ENCODE peak calls at places on chromosome 6, in six cellular contexts. Q is mesenchymal stem cell, F is neuronal stem cell, H is H1, A is mesendoderm, D is IMR-90. O is an unnamed sample.

GRCh38 chr6:112049051-112049799 is 4.7 kb upstream of the CCN6 start:
- DNase-seq in F (no peak), Q (no peak), D (peak), H (no peak), A (no peak), O (no peak)

GRCh38 chr6:167733740-167734661 is 92.7 kb upstream of the AFDN start:
- DNase-seq in D (no peak), F (no peak), H (no peak), Q (peak), A (no peak), O (no peak)

GRCh38 chr6:13014551-13015378 is 298.2 kb downstream of the PHACTR1 start:
- DNase-seq in A (peak), D (no peak), F (no peak), Q (peak), H (no peak), O (peak)

GRCh38 chr6:149319413-149319812 is 1.9 kb downstream of the TAB2 start:
- DNase-seq in F (no peak), A (no peak), Q (no peak), D (no peak), H (no peak), O (no peak)

GRCh38 chr6:168025831-168026325 is 28.4 kb downstream of the KIF25 start:
- DNase-seq in D (no peak), Q (no peak), H (no peak), A (no peak), F (no peak), O (no peak)

GRCh38 chr6:127812985-127813681 is 87.7 kb downstream of the THEMIS start:
- DNase-seq in Q (no peak), F (no peak), A (no peak), H (no peak), D (no peak), O (no peak)

GRCh38 chr6:33189625-33190024 is 2.6 kb downstream of the COL11A2 start:
- DNase-seq in Q (no peak), F (no peak), H (no peak), A (no peak), D (no peak), O (no peak)

GRCh38 chr6:134330555-134330954 is 12.6 kb upstream of the SGK1 start:
- DNase-seq in A (no peak), F (no peak), D (no peak), H (no peak), Q (no peak), O (no peak)

GRCh38 chr6:144953552-144954240 is 668.6 kb downstream of the UTRN start:
- DNase-seq in A (peak), H (peak), Q (no peak), F (no peak), D (peak), O (no peak)

GRCh38 chr6:109260701-109261100 is 121.6 kb downstream of the CD164 start:
- DNase-seq in F (no peak), D (no peak), Q (no peak), H (no peak), A (no peak), O (no peak)

GRCh38 chr6:41373919-41374617 is 38.7 kb downstream of the NCR2 start:
- DNase-seq in D (no peak), A (peak), F (peak), H (no peak), Q (peak), O (peak)

GRCh38 chr6:163620670-163621330 is 206.3 kb downstream of the QKI start:
- DNase-seq in F (no peak), H (no peak), D (peak), Q (no peak), A (no peak), O (no peak)

GRCh38 chr6:130674604-130675003 is 152.6 kb upstream of the SMLR1 start:
- DNase-seq in H (no peak), D (no peak), A (no peak), F (no peak), Q (peak), O (no peak)

GRCh38 chr6:17972074-17972966 is 15.1 kb downstream of the KIF13A start:
- DNase-seq in A (peak), F (no peak), D (no peak), H (no peak), Q (no peak), O (no peak)

GRCh38 chr6:157221049-157221816 is 102.1 kb downstream of the TMEM242 start:
- DNase-seq in F (peak), H (no peak), A (peak), D (peak), Q (peak), O (peak)

GRCh38 chr6:17725083-17725482 is 18.4 kb upstream of the NUP153 start:
- DNase-seq in D (peak), F (no peak), A (peak), H (peak), Q (peak), O (peak)

GRCh38 chr6:126335210-126335609 is 4.7 kb upstream of the CENPW start:
- DNase-seq in H (no peak), D (no peak), F (no peak), A (peak), Q (no peak), O (no peak)

GRCh38 chr6:107246972-107247615 is 131.8 kb upstream of the BEND3 start:
- DNase-seq in H (no peak), D (no peak), F (no peak), Q (peak), A (no peak), O (no peak)

GRCh38 chr6:113888493-113888892 is 31.3 kb downstream of the MARCKS start:
- DNase-seq in H (no peak), A (no peak), F (no peak), D (no peak), Q (no peak), O (no peak)

GRCh38 chr6:11324453-11325023 is 92.1 kb upstream of the NEDD9 start:
- DNase-seq in F (no peak), A (no peak), Q (peak), D (peak), H (no peak), O (no peak)

GRCh38 chr6:25661129-25661779 is 9.2 kb downstream of the SCGN start:
- DNase-seq in H (no peak), A (no peak), F (no peak), Q (no peak), D (no peak), O (no peak)
- H2BK15ac ChIP-seq in H (no peak), A (no peak), F (no peak), Q (no peak), D (no peak), O (no peak)

DNA sequence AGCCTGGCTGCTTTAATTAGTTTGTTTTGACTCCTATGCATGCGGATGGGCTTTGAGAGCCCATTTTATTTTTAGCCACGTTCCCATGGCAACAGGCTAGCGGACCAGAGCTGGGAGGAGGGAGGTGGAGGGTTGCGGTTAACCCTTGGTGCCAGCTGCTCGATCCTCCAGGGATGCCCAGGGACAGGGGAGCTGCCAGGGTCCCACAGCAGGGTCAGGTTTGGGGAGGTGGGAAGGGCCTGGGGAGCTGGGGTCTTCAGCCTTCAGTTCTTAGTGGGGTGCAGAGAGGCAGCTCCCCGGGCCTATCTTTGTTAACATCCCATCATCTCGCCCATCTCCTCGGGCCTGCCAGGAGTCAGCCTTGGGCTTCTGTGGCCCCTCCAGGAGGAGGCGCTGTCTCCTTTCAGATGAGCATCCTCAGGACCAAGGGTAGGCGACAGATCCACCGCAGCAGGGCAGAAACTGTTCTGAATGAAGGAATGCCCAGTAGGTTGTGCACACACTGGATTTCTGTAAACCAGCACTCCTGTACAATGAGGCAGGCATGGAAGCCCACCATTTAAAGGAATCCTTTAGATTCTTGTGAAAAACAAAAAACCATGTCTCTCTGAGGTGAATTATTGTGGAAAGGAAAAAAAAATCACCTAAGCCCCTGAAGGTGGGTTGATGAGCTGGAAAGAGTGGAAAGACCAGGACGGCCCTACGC is 68.5 kb downstream of the RAB44 start:
- DNase-seq in Q (peak), D (peak), F (peak), A (peak), H (peak), O (peak)
- H3K9ac ChIP-seq in Q (no peak), D (no peak), F (no peak), A (no peak), H (no peak), O (no peak)

GRCh38 chr6:142339969-142340368 is 38.2 kb downstream of the ADGRG6 start:
- DNase-seq in F (no peak), H (no peak), Q (no peak), A (no peak), D (no peak), O (no peak)
- H2BK15ac ChIP-seq in F (no peak), H (no peak), Q (no peak), A (no peak), D (no peak), O (no peak)

GRCh38 chr6:166466178-166467122 is 83.7 kb upstream of the MPC1 start:
- DNase-seq in A (no peak), F (no peak), H (no peak), D (peak), Q (peak), O (no peak)
- H3K9ac ChIP-seq in A (no peak), F (no peak), H (no peak), D (no peak), Q (peak), O (no peak)